ENCODE peak calls at places on chromosomes 12 and 14, in five cellular contexts. A is GM12892; O is activated naive CD4-positive, alpha-beta T cell treated with anti-CD3 and anti-CD28 coated beads for 36 hours; W is hippocampal formation; U is dorsolateral prefrontal cortex. B is an unnamed sample.

GRCh38 chr12:52331039-52331438 is 9.8 kb upstream of the KRT83 start:
- DNase-seq in A (no peak), O (no peak), W (no peak), U (no peak), B (no peak)

GRCh38 chr14:92900660-92901059 is 22.3 kb upstream of the CHGA start:
- DNase-seq in A (no peak), O (no peak), W (no peak), U (no peak), B (no peak)

GRCh38 chr14:60064491-60065072 is 27.1 kb upstream of the PCNX4 start:
- DNase-seq in A (no peak), O (no peak), W (no peak), U (no peak), B (no peak)

GRCh38 chr14:20460458-20461229 is 590 bp downstream of the PIP4P1 start:
- DNase-seq in A (no peak), O (peak), W (no peak), U (no peak), B (no peak)

GRCh38 chr12:57736743-57737466 is 1.6 kb downstream of the AGAP2 start:
- DNase-seq in A (no peak), O (no peak), W (no peak), U (peak), B (no peak)

GRCh38 chr12:14390885-14391530 is 25.5 kb downstream of the ATF7IP start:
- DNase-seq in A (no peak), O (no peak), W (no peak), U (no peak), B (no peak)

GRCh38 chr12:87428701-87429277 is 600.4 kb downstream of the C12orf50 start:
- DNase-seq in A (no peak), O (no peak), W (no peak), U (no peak), B (no peak)

GRCh38 chr12:52225752-52226151 is 7.3 kb upstream of the KRT7 start:
- DNase-seq in A (no peak), O (no peak), W (no peak), U (no peak), B (no peak)

GRCh38 chr12:22821985-22822384 is 197.0 kb downstream of the ETNK1 start:
- DNase-seq in A (no peak), O (no peak), W (no peak), U (no peak), B (no peak)

GRCh38 chr12:116303929-116304328 is 26.4 kb upstream of the MED13L start:
- DNase-seq in A (no peak), O (no peak), W (no peak), U (no peak), B (no peak)